ENCODE peak calls at places on chromosomes 2 and 18, in seven cellular contexts. M, E, Y, C, H, Q and X are unnamed samples.
A peak's percentile ranks its signal among the peaks of the same experiment; 100 is the strongest.

GRCh38 chr2:128410035-128410757 is 91.5 kb upstream of the HS6ST1 start:
- DNase-seq in M (peak; percentile 33), C (no peak), Q (no peak), Y (no peak), E (no peak), H (no peak), X (no peak)

GRCh38 chr2:43158259-43158880 is 68.0 kb downstream of the ZFP36L2 start:
- DNase-seq in M (peak; percentile 95), Q (peak; percentile 64), E (peak; percentile 89), H (peak; percentile 78), Y (peak; percentile 79), C (no peak), X (peak; percentile 39)

GRCh38 chr2:129087133-129087813 is 768.6 kb upstream of the HS6ST1 start:
- DNase-seq in H (peak; percentile 21), M (no peak), C (no peak), Y (no peak), E (peak; percentile 49), Q (no peak), X (no peak)

GRCh38 chr2:111618577-111618930 is 265.4 kb downstream of the ANAPC1 start:
- DNase-seq in H (peak; percentile 13), E (peak; percentile 50), Y (peak; percentile 60), C (no peak), M (no peak), Q (no peak), X (no peak)

GRCh38 chr2:38765149-38765548 is 12.9 kb upstream of the GEMIN6 start:
- DNase-seq in Q (no peak), C (no peak), E (peak; percentile 63), H (peak; percentile 93), Y (no peak), M (no peak), X (no peak)

GRCh38 chr18:75554112-75554511 is 126.6 kb upstream of the SMIM21 start:
- DNase-seq in Q (no peak), H (no peak), C (no peak), Y (no peak), E (no peak), M (no peak), X (no peak)

GRCh38 chr18:21604711-21605110 is 4.2 kb upstream of the ESCO1 start:
- DNase-seq in Q (no peak), M (no peak), Y (no peak), C (no peak), H (no peak), E (no peak), X (no peak)

GRCh38 chr18:79876497-79876896 is 75.0 kb downstream of the SLC66A2 start:
- DNase-seq in M (no peak), C (no peak), H (no peak), Q (no peak), E (no peak), Y (no peak), X (no peak)

GRCh38 chr2:47339745-47340541 is 63.0 kb upstream of the MSH2 start:
- DNase-seq in C (no peak), H (peak; percentile 48), M (no peak), Q (no peak), E (peak; percentile 67), Y (no peak), X (no peak)

GRCh38 chr18:23237524-23238151 is 102.4 kb downstream of the CABLES1 start:
- DNase-seq in C (peak; percentile 8), Q (peak; percentile 37), M (peak; percentile 83), E (peak; percentile 56), H (peak; percentile 73), Y (no peak), X (peak; percentile 24)

GRCh38 chr2:229252996-229253395 is 18.1 kb downstream of the PID1 start:
- DNase-seq in E (no peak), C (no peak), M (no peak), H (no peak), Y (no peak), Q (no peak), X (no peak)

GRCh38 chr2:134169788-134170187 is 84.1 kb upstream of the MGAT5 start:
- DNase-seq in Q (no peak), H (no peak), E (no peak), Y (no peak), C (no peak), M (no peak), X (no peak)

GRCh38 chr2:166917433-166917832 is 29.2 kb downstream of the XIRP2 start:
- DNase-seq in H (no peak), Y (no peak), E (no peak), M (no peak), Q (no peak), C (no peak), X (no peak)

GRCh38 chr2:109373791-109374547 is 239.8 kb downstream of the SEPTIN10 start:
- DNase-seq in M (no peak), Q (no peak), Y (no peak), C (no peak), E (no peak), H (no peak), X (no peak)

GRCh38 chr2:144519934-144520717 is at the start of gene ZEB2:
- DNase-seq in M (peak; percentile 88), H (peak; percentile 70), E (peak; percentile 96), Q (no peak), Y (no peak), C (peak; percentile 59), X (peak; percentile 58)

DNA sequence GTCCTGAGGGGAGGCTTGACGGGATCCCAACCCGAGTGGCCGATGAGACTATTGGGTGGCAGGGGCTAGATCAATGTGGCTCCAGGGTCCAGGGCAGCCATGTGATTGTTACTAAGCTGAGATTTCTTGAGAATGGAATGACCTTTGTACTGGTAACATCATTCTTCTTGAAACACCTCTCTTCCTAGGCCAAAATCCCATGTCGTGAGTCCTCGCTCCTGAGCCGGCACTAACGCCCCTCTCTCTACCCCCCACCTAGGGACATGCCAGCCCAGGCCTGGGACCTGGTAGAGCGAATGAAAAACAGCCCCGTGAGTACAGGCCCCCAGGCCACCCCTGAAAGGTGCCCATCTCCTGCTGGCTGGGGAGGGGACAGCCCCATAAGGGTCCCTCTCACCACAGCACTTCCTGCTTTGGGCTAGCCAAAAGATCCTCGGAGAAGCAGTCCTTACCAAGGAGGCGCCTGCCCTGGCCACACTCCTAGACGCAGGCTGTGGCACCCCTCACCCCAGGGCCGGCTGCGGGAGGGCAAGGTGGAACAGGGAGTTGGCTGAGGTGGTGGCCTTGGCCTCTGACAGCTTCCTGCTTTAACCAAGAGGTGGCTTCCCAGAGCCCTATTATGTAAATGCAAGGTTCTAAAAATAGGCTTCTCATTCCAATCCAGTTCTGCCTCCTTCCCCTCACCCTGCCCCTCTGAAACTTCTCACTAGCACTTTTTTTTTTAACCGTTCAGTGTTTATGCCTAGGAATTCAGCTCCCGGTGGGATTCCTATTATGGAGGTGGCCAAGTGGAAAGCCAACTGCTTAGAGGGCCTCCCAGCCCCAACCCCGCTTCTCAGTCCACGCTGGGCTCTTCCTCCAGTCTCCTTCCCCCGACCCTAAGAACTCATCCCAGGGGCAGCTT is 126.6 kb upstream of the PPP1CB start:
- DNase-seq in Q (peak; percentile 58), E (no peak), C (no peak), H (peak; percentile 65), M (peak; percentile 93), Y (no peak), X (peak; percentile 58)
- TF ChIP-seq CTCF in Q (no peak), E (no peak), C (no peak), H (no peak), M (peak; percentile 23), Y (no peak), X (no peak)

DNA sequence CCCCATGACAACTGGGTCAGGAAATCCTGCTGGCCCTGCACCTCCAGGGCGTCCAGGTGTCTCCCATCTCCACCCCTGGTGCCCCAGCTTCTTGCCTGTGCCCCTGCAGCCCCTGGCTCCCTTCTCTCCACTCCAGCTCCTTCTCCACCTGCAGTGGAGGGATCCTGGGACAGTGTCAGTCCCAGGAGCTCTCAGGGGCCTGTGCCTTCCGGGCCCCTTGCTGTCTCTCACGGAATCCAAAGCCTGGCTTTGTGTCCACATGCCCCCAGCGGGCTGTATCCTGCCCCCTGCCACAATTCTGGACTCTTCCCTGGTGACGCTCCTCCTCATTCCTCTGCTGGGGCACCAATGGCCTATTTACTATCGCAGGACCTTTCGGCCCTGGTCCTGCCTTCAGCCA is 58.2 kb downstream of the MYT1L start:
- DNase-seq in Y (no peak), E (no peak), Q (no peak), C (no peak), M (no peak), H (no peak), X (no peak)
- TF ChIP-seq CTCF in Y (no peak), E (no peak), Q (no peak), C (no peak), M (no peak), H (no peak), X (no peak)

DNA sequence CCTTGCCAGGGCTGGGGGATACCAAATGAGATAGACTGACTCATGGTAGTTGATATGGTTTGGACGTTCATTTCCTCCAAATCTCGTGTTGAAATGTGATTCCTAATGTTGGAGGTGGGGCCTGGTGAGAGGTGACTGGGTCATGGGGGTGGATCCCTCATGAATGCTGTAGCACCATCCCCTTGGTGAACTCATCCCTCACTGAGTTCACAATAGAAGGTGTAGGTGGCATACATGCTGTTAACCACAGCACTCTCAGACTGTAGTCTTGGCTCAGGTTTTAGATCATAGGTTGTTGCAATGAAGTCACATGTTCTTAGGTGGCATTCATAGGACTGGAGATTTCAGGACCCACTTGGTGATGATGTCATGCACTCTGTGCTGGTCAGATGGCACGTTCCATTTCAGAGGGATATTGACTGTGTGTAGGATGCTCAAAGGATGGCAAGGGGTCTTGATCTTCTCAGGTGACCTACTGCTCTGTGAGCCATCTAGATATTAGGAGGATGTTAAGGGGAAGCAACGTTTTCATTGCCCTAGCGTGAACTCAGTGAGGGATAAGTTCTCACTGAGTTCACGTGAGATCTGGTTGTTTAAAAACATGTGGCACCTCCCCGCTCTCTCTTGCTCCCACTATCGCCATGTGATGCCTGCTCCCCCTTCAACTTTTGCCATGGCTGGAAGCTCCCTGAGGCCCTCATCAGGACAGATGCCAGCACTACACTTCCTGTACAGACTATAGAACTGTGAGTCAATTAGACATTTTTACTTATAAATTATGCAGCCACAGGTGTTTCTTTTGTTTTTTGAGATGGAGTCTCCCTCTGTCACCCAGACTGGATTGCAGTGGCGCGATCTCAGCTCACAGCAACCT is 73.8 kb upstream of the ACAA2 start:
- DNase-seq in E (no peak), M (no peak), H (no peak), Y (no peak), C (no peak), Q (no peak), X (no peak)
- TF ChIP-seq CTCF in E (no peak), M (no peak), H (no peak), Y (no peak), C (no peak), Q (no peak), X (no peak)

GRCh38 chr2:138922973-138923563 is 142.9 kb upstream of the NXPH2 start:
- DNase-seq in C (no peak), E (peak; percentile 42), Y (no peak), H (peak; percentile 32), M (no peak), Q (no peak), X (no peak)
- TF ChIP-seq CTCF in C (peak; percentile 83), E (peak; percentile 47), Y (no peak), H (no peak), M (no peak), Q (no peak), X (no peak)

DNA sequence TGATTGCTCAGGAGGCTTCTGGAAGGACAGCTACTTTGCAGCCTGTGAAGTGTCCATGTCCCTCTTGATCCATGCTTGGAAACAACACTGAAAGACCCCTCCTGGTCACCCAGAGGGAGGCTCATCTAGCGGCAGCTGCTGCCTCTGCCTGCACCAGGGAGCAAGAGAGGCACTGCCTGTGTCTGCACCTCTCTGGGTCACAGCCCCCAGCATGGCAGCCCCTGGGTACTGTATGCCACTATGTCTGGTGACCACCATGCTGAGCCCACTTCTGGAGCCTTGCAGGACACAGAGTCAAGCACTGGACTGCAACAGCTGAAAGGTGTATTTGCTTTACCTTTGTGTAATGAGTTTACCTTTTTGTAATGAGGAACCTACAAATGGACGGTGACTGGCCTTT is 186.3 kb upstream of the MYT1L start:
- DNase-seq in M (no peak), E (no peak), Q (no peak), H (no peak), C (no peak), Y (no peak), X (no peak)
- TF ChIP-seq CTCF in M (no peak), E (no peak), Q (no peak), H (no peak), C (no peak), Y (no peak), X (no peak)